ENCODE peak calls at places on chromosomes 6 and 20, in five cellular contexts. P is stimulated activated CD4-positive, alpha-beta T cell treated with anti-CD3 and anti-CD28 coated beads, Interleukin-2, amount 100 ng/mL, for 48 hours; A is NCI-H1417 treated with DMSO at 0.1 percent for 48 hours; G is stimulated activated CD8-positive, alpha-beta memory T cell treated with anti-CD3 and anti-CD28 coated beads, Interleukin-4, amount 100 ng/mL, for 24 hours; E is CD8-positive, alpha-beta T cell. K is an unnamed sample.

GRCh38 chr20:843908-844307 is 10.4 kb downstream of the FAM110A start:
- DNase-seq in P (no peak), A (no peak), G (no peak), E (no peak), K (no peak)

GRCh38 chr20:58810879-58811250 is 39.8 kb downstream of the GNAS-AS1 start:
- DNase-seq in A (no peak), G (no peak), E (no peak), P (no peak), K (no peak)

GRCh38 chr20:48202774-48203173 is 417.5 kb upstream of the SULF2 start:
- DNase-seq in P (no peak), E (no peak), G (no peak), A (no peak), K (no peak)

GRCh38 chr6:44508646-44509045 is 121.1 kb downstream of the CDC5L start:
- DNase-seq in E (no peak), A (no peak), G (no peak), P (no peak), K (no peak)

GRCh38 chr6:17965397-17965796 is 22.0 kb downstream of the KIF13A start:
- DNase-seq in P (no peak), G (no peak), E (no peak), A (no peak), K (no peak)

GRCh38 chr6:30378290-30378937 is 33.5 kb downstream of the RPP21 start:
- DNase-seq in G (no peak), E (no peak), A (no peak), P (no peak), K (no peak)

GRCh38 chr20:51393566-51393965 is 149.0 kb downstream of the NFATC2 start:
- DNase-seq in G (no peak), A (no peak), P (no peak), E (no peak), K (no peak)

GRCh38 chr6:85404497-85405174 is 45.2 kb upstream of the NT5E start:
- DNase-seq in P (no peak), E (no peak), A (no peak), G (no peak), K (no peak)

GRCh38 chr6:19852090-19852457 is 14.9 kb downstream of the ID4 start:
- DNase-seq in E (no peak), G (no peak), A (no peak), P (no peak), K (no peak)

GRCh38 chr6:124470803-124471202 is 491.4 kb upstream of the RNF217 start:
- DNase-seq in E (no peak), A (no peak), P (no peak), G (no peak), K (no peak)

GRCh38 chr6:12113190-12113578 is 101.1 kb downstream of the HIVEP1 start:
- DNase-seq in P (no peak), G (no peak), E (no peak), A (no peak), K (peak)

GRCh38 chr6:112252571-112253504 is 1.5 kb downstream of the LAMA4 start:
- DNase-seq in E (no peak), P (no peak), G (no peak), A (no peak), K (no peak)

GRCh38 chr20:63778034-63778752 is 38.6 kb downstream of the SLC2A4RG start:
- DNase-seq in A (no peak), P (no peak), E (no peak), G (no peak), K (no peak)

GRCh38 chr20:24633521-24633920 is 164.1 kb downstream of the SYNDIG1 start:
- DNase-seq in P (no peak), A (no peak), G (no peak), E (no peak), K (no peak)

GRCh38 chr20:57772349-57772964 is 62.6 kb upstream of the PMEPA1 start:
- DNase-seq in E (peak), G (no peak), A (no peak), P (peak), K (no peak)

GRCh38 chr6:163398796-163399195 is 15.7 kb upstream of the QKI start:
- DNase-seq in G (no peak), A (no peak), E (no peak), P (no peak), K (no peak)

GRCh38 chr20:62961799-62962198 is 9.3 kb downstream of the SLC17A9 start:
- DNase-seq in G (no peak), E (no peak), P (no peak), A (no peak), K (no peak)

GRCh38 chr6:50187212-50188055 is 137.7 kb upstream of the DEFB112 start:
- DNase-seq in E (no peak), A (peak), G (no peak), P (no peak), K (no peak)

GRCh38 chr20:19256085-19256484 is 43.6 kb downstream of the SLC24A3 start:
- DNase-seq in G (no peak), E (no peak), P (no peak), A (no peak), K (no peak)

GRCh38 chr20:51800132-51800721 is 2.1 kb downstream of the SALL4 start:
- DNase-seq in P (peak), A (peak), E (peak), G (peak), K (no peak)

GRCh38 chr6:149127212-149127611 is 190.3 kb upstream of the TAB2 start:
- DNase-seq in E (no peak), A (no peak), P (no peak), G (no peak), K (no peak)

GRCh38 chr6:148513145-148514071 is 170.8 kb downstream of the SASH1 start:
- DNase-seq in E (no peak), P (no peak), G (no peak), A (no peak), K (no peak)

GRCh38 chr6:53029262-53029661 is 34.2 kb upstream of the GSTA4 start:
- DNase-seq in G (no peak), P (no peak), A (no peak), E (no peak), K (no peak)

GRCh38 chr6:107862383-107862782 is 38.3 kb upstream of the SCML4 start:
- DNase-seq in E (no peak), G (no peak), P (no peak), A (no peak), K (no peak)

GRCh38 chr6:79334674-79335073 is 100.2 kb upstream of the HMGN3 start:
- DNase-seq in E (no peak), P (no peak), A (no peak), G (no peak), K (no peak)

GRCh38 chr6:97501875-97502274 is 218.9 kb upstream of the MMS22L start:
- DNase-seq in E (no peak), P (no peak), A (no peak), G (no peak), K (no peak)

GRCh38 chr6:106620931-106621672 is 8.2 kb downstream of the RTN4IP1 start:
- DNase-seq in E (no peak), G (no peak), P (no peak), A (no peak), K (no peak)

GRCh38 chr6:21402368-21402767 is 191.2 kb upstream of the SOX4 start:
- DNase-seq in A (no peak), G (no peak), P (peak), E (no peak), K (no peak)

GRCh38 chr6:148700713-148701392 is 46.0 kb upstream of the UST start:
- DNase-seq in A (no peak), G (no peak), E (no peak), P (no peak), K (peak)

GRCh38 chr6:105326838-105327745 is 75.8 kb downstream of the PREP start:
- DNase-seq in P (no peak), G (no peak), E (no peak), A (no peak), K (no peak)

GRCh38 chr6:170207586-170207985 is 83.3 kb downstream of the DLL1 start:
- DNase-seq in A (no peak), P (no peak), E (no peak), G (no peak), K (no peak)

GRCh38 chr20:12874933-12875332 is 133.8 kb upstream of the SPTLC3 start:
- DNase-seq in G (no peak), E (no peak), A (no peak), P (no peak), K (no peak)

GRCh38 chr6:109720336-109720735 is 29.2 kb downstream of the FIG4 start:
- DNase-seq in A (no peak), G (no peak), P (no peak), E (no peak), K (no peak)

GRCh38 chr6:161233986-161234620 is 39.8 kb downstream of the AGPAT4 start:
- DNase-seq in E (no peak), G (no peak), P (no peak), A (no peak), K (no peak)

GRCh38 chr6:20978176-20978614 is 443.9 kb downstream of the CDKAL1 start:
- DNase-seq in G (no peak), P (no peak), E (no peak), A (no peak), K (no peak)

GRCh38 chr6:402901-403658 is 11.5 kb downstream of the IRF4 start:
- DNase-seq in G (peak), P (peak), A (no peak), E (peak), K (no peak)

GRCh38 chr20:8431538-8432434 is 299.7 kb downstream of the PLCB1 start:
- DNase-seq in P (no peak), E (no peak), G (no peak), A (no peak), K (no peak)

GRCh38 chr6:163834226-163834970 is 419.9 kb downstream of the QKI start:
- DNase-seq in G (no peak), A (no peak), P (no peak), E (no peak), K (no peak)

K was measured in B cell.